ENCODE peak calls at places on chromosomes 6 and 20, in four cellular contexts. M, G, F and B are unnamed samples.
A peak's percentile ranks its signal among the peaks of the same experiment; 100 is the strongest.

GRCh38 chr6:139472341-139473038 is 98.0 kb upstream of the CITED2 start:
- DNase-seq in F (no peak), G (no peak), M (no peak), B (no peak)

GRCh38 chr6:24847402-24847801 is 48.7 kb upstream of the ARMH2 start:
- DNase-seq in F (no peak), M (no peak), G (no peak), B (peak; percentile 73)

GRCh38 chr6:122653094-122653493 is 42.9 kb downstream of the PKIB start:
- DNase-seq in M (no peak), F (no peak), G (no peak), B (no peak)

GRCh38 chr6:18147616-18148015 is 7.3 kb downstream of the TPMT start:
- DNase-seq in F (no peak), G (no peak), M (no peak), B (no peak)

GRCh38 chr20:14566505-14566904 is 229.1 kb upstream of the FLRT3 start:
- DNase-seq in M (no peak), G (no peak), F (no peak), B (no peak)

GRCh38 chr20:682123-682522 is 6.5 kb upstream of the SCRT2 start:
- DNase-seq in F (no peak), G (no peak), M (no peak), B (no peak)

GRCh38 chr20:17700637-17701036 is 871 bp downstream of the BANF2 start:
- DNase-seq in G (no peak), F (no peak), M (no peak), B (no peak)

GRCh38 chr6:25359191-25359861 is 80.2 kb downstream of the CARMIL1 start:
- DNase-seq in M (no peak), F (no peak), G (no peak), B (no peak)

GRCh38 chr6:25006565-25007001 is 70.8 kb upstream of the RIPOR2 start:
- DNase-seq in G (peak; percentile 56), F (no peak), M (no peak), B (peak; percentile 82)

GRCh38 chr6:108996208-108996607 is 98.4 kb downstream of the SESN1 start:
- DNase-seq in M (no peak), G (no peak), F (no peak), B (no peak)

GRCh38 chr6:12238191-12238590 is 52.0 kb upstream of the EDN1 start:
- DNase-seq in M (no peak), G (no peak), F (no peak), B (no peak)

GRCh38 chr6:30862156-30862875 is 22.0 kb upstream of the DDR1 start:
- DNase-seq in G (no peak), M (no peak), F (no peak), B (no peak)

GRCh38 chr20:46955601-46956556 is 61.2 kb downstream of the EYA2 start:
- DNase-seq in M (no peak), F (no peak), G (no peak), B (no peak)

GRCh38 chr6:10655508-10656055 is 38.8 kb downstream of the C6orf52 start:
- DNase-seq in F (no peak), G (no peak), M (no peak), B (no peak)

GRCh38 chr6:117555882-117556498 is 46.3 kb downstream of the GOPC start:
- DNase-seq in M (no peak), F (no peak), G (no peak), B (no peak)

GRCh38 chr20:35120012-35120701 is 27.0 kb downstream of the EDEM2 start:
- DNase-seq in M (no peak), F (no peak), G (no peak), B (no peak)

GRCh38 chr6:15901141-15902115 is 227.5 kb upstream of the MYLIP start:
- DNase-seq in F (no peak), M (no peak), G (no peak), B (peak; percentile 45)

GRCh38 chr6:83265384-83265783 is 72.2 kb downstream of the RWDD2A start:
- DNase-seq in F (no peak), M (no peak), G (no peak), B (no peak)

GRCh38 chr6:27297857-27298730 is 14.0 kb downstream of the POM121L2 start:
- DNase-seq in M (no peak), F (peak; percentile 76), G (no peak), B (no peak)

GRCh38 chr6:132813173-132813856 is 1.1 kb upstream of the RPS12 start:
- DNase-seq in F (peak; percentile 46), G (no peak), M (peak; percentile 41), B (peak; percentile 49)

GRCh38 chr6:165850434-165851019 is 187.5 kb upstream of the PDE10A start:
- DNase-seq in F (peak; percentile 57), G (peak; percentile 71), M (peak; percentile 22), B (peak; percentile 90)

GRCh38 chr20:23627501-23627900 is 10.3 kb downstream of the CST3 start:
- DNase-seq in G (no peak), M (no peak), F (no peak), B (no peak)

GRCh38 chr6:136782021-136782770 is 10.1 kb downstream of the MAP3K5 start:
- DNase-seq in M (no peak), G (no peak), F (no peak), B (no peak)

GRCh38 chr6:22651731-22652130 is 82.4 kb downstream of the HDGFL1 start:
- DNase-seq in F (no peak), M (no peak), G (no peak), B (no peak)

GRCh38 chr20:40207618-40208017 is 481.4 kb downstream of the MAFB start:
- DNase-seq in M (no peak), F (no peak), G (no peak), B (no peak)

GRCh38 chr20:61295726-61296628 is 43.9 kb downstream of the CDH4 start:
- DNase-seq in M (no peak), G (no peak), F (no peak), B (no peak)

GRCh38 chr6:91291071-91291470 is 704.2 kb upstream of the MAP3K7 start:
- DNase-seq in G (no peak), F (no peak), M (no peak), B (no peak)

GRCh38 chr6:39521826-39522377 is 199.4 kb upstream of the KCNK16 start:
- DNase-seq in M (no peak), F (no peak), G (no peak), B (no peak)

GRCh38 chr20:9912858-9913434 is 74.1 kb upstream of the PAK5 start:
- DNase-seq in M (peak; percentile 3), G (peak; percentile 36), F (peak; percentile 45), B (no peak)

GRCh38 chr20:21179796-21180195 is 53.9 kb downstream of the KIZ start:
- DNase-seq in F (no peak), G (no peak), M (no peak), B (no peak)

GRCh38 chr20:62977613-62978558 is 25.4 kb downstream of the SLC17A9 start:
- DNase-seq in M (no peak), F (no peak), G (no peak), B (no peak)

GRCh38 chr20:3896302-3896701 is 7.1 kb downstream of the PANK2 start:
- DNase-seq in M (no peak), F (no peak), G (no peak), B (no peak)

GRCh38 chr20:25439328-25439727 is 31.9 kb downstream of the GINS1 start:
- DNase-seq in F (no peak), G (no peak), M (no peak), B (no peak)

GRCh38 chr6:65545920-65546319 is 161.1 kb downstream of the EYS start:
- DNase-seq in F (no peak), G (no peak), M (no peak), B (no peak)

GRCh38 chr20:4519530-4519929 is 202.2 kb upstream of the PRND start:
- DNase-seq in G (no peak), M (no peak), F (peak; percentile 77), B (no peak)

GRCh38 chr6:121436966-121437756 is 1.7 kb downstream of the GJA1 start:
- DNase-seq in G (peak; percentile 46), F (no peak), M (no peak), B (peak; percentile 76)